ENCODE peak calls at places on chromosomes 2 and 18, in ten cellular contexts. K, J, S, V, P, C, Z, N, M and Q are unnamed samples.

GRCh38 chr2:164784376-164784775 is 57.2 kb downstream of the COBLL1 start:
- DNase-seq in K (peak; percentile 94), J (no peak), S (no peak), V (no peak), P (no peak), C (peak; percentile 59), Z (no peak), N (no peak), M (no peak), Q (no peak)

GRCh38 chr2:20625920-20626697 is 24.8 kb downstream of the HS1BP3 start:
- DNase-seq in K (peak; percentile 75), J (no peak), S (no peak), V (no peak), P (peak; percentile 68), C (no peak), Z (no peak), N (no peak), M (no peak), Q (no peak)

GRCh38 chr2:232538671-232539070 is 821 bp upstream of the CHRNG start:
- DNase-seq in K (no peak), J (no peak), S (no peak), V (no peak), P (no peak), C (no peak), Z (no peak), N (no peak), M (no peak), Q (no peak)

GRCh38 chr2:3179208-3179607 is 198.4 kb downstream of the EIPR1 start:
- DNase-seq in K (no peak), J (no peak), S (no peak), V (no peak), P (peak; percentile 20), C (no peak), Z (no peak), N (no peak), M (no peak), Q (no peak)

GRCh38 chr2:190759749-190760213 is 110.9 kb downstream of the NAB1 start:
- DNase-seq in K (peak; percentile 49), J (peak; percentile 65), S (peak; percentile 93), V (no peak), P (peak; percentile 58), C (peak; percentile 78), Z (no peak), N (no peak), M (no peak), Q (peak; percentile 81)

GRCh38 chr2:212359425-212360067 is 179.1 kb downstream of the ERBB4 start:
- DNase-seq in K (no peak), J (no peak), S (no peak), V (no peak), P (no peak), C (no peak), Z (no peak), N (no peak), M (no peak), Q (no peak)

GRCh38 chr18:79637181-79637920 is 42.3 kb upstream of the CTDP1 start:
- DNase-seq in K (no peak), J (no peak), S (no peak), V (no peak), P (no peak), C (no peak), Z (no peak), N (no peak), M (no peak), Q (no peak)

GRCh38 chr2:62998949-62999348 is 51.7 kb upstream of the OTX1 start:
- DNase-seq in K (peak; percentile 36), J (no peak), S (peak; percentile 53), V (no peak), P (no peak), C (peak; percentile 56), Z (no peak), N (no peak), M (no peak), Q (peak; percentile 67)

GRCh38 chr2:83742117-83742782 is 716.8 kb downstream of the SUCLG1 start:
- DNase-seq in K (no peak), J (no peak), S (no peak), V (no peak), P (no peak), C (no peak), Z (no peak), N (no peak), M (no peak), Q (peak; percentile 52)

GRCh38 chr2:101580528-101580927 is 105.6 kb upstream of the RFX8 start:
- DNase-seq in K (no peak), J (no peak), S (no peak), V (no peak), P (no peak), C (no peak), Z (no peak), N (no peak), M (no peak), Q (no peak)

GRCh38 chr2:215885621-215886020 is 127.7 kb downstream of the MREG start:
- DNase-seq in K (peak; percentile 56), J (no peak), S (no peak), V (no peak), P (no peak), C (no peak), Z (no peak), N (no peak), M (no peak), Q (no peak)

GRCh38 chr2:240986787-240987411 is 11.5 kb upstream of the SNED1 start:
- DNase-seq in K (no peak), J (no peak), S (no peak), V (no peak), P (no peak), C (peak; percentile 48), Z (no peak), N (no peak), M (no peak), Q (no peak)

GRCh38 chr18:6412933-6413472 is 1.7 kb downstream of the L3MBTL4 start:
- DNase-seq in K (no peak), J (no peak), S (no peak), V (no peak), P (no peak), C (no peak), Z (no peak), N (no peak), M (no peak), Q (no peak)

GRCh38 chr2:66445076-66445724 is 10.3 kb downstream of the MEIS1 start:
- DNase-seq in K (no peak), J (no peak), S (peak; percentile 70), V (no peak), P (peak; percentile 27), C (no peak), Z (no peak), N (no peak), M (no peak), Q (no peak)

GRCh38 chr2:112700004-112700667 is 20.7 kb upstream of the NT5DC4 start:
- DNase-seq in K (no peak), J (no peak), S (no peak), V (no peak), P (no peak), C (no peak), Z (no peak), N (no peak), M (no peak), Q (no peak)

GRCh38 chr2:107534926-107535325 is 291.8 kb upstream of the RGPD4 start:
- DNase-seq in K (no peak), J (no peak), S (no peak), V (no peak), P (no peak), C (no peak), Z (no peak), N (no peak), M (no peak), Q (no peak)

GRCh38 chr2:27019459-27020336 is 13.1 kb upstream of the TMEM214 start:
- DNase-seq in K (no peak), J (no peak), S (no peak), V (no peak), P (no peak), C (no peak), Z (no peak), N (no peak), M (no peak), Q (no peak)

GRCh38 chr2:30519796-30520195 is 72.8 kb downstream of the LCLAT1 start:
- DNase-seq in K (no peak), J (no peak), S (no peak), V (no peak), P (no peak), C (no peak), Z (no peak), N (no peak), M (no peak), Q (no peak)

GRCh38 chr18:21117385-21118135 is 5.9 kb upstream of the ROCK1 start:
- DNase-seq in K (peak; percentile 73), J (no peak), S (peak; percentile 90), V (no peak), P (no peak), C (no peak), Z (no peak), N (no peak), M (no peak), Q (no peak)

GRCh38 chr2:57490746-57491145 is 555.9 kb upstream of the VRK2 start:
- DNase-seq in K (no peak), J (no peak), S (peak; percentile 66), V (no peak), P (no peak), C (no peak), Z (no peak), N (no peak), M (no peak), Q (no peak)

GRCh38 chr2:2527162-2527561 is 196.1 kb upstream of the MYT1L start:
- DNase-seq in K (no peak), J (no peak), S (no peak), V (no peak), P (no peak), C (peak; percentile 70), Z (no peak), N (no peak), M (no peak), Q (no peak)

GRCh38 chr2:232276739-232277313 is 101.7 kb upstream of the ALPP start:
- DNase-seq in K (no peak), J (no peak), S (no peak), V (no peak), P (no peak), C (no peak), Z (no peak), N (no peak), M (no peak), Q (no peak)

GRCh38 chr2:73292906-73293533 is 328 bp downstream of the EGR4 start:
- DNase-seq in K (no peak), J (no peak), S (no peak), V (no peak), P (no peak), C (no peak), Z (no peak), N (no peak), M (no peak), Q (no peak)

GRCh38 chr2:214471990-214472389 is 61.1 kb downstream of the VWC2L start:
- DNase-seq in K (peak; percentile 1), J (no peak), S (peak; percentile 29), V (no peak), P (no peak), C (peak; percentile 11), Z (no peak), N (no peak), M (no peak), Q (no peak)